ENCODE peak calls at places on chromosomes 11 and 22, in five cellular contexts. G is sigmoid colon, O is heart left ventricle, Q is A549, Y is Peyer's patch. J is an unnamed sample. For H3K4me1, the result is how much of the 10 kb centered on the place peaks cover.

GRCh38 chr22:17086750-17087149 is 1.9 kb downstream of the IL17RA start:
- DNase-seq in Y (peak), Q (no peak), O (no peak), G (peak), J (no peak)

GRCh38 chr11:92703431-92703830 is 266.0 kb upstream of the MTNR1B start:
- DNase-seq in O (no peak), Q (no peak), Y (no peak), G (no peak), J (no peak)

GRCh38 chr22:49308300-49308699 is 519.4 kb downstream of the BRD1 start:
- DNase-seq in Q (no peak), Y (peak), G (peak), O (no peak), J (peak)

GRCh38 chr11:2587132-2587930 is 112.5 kb downstream of the KCNQ1OT1 start:
- DNase-seq in G (peak), O (peak), Q (no peak), Y (peak), J (peak)

GRCh38 chr11:74004694-74005615 is 3.9 kb downstream of the UCP3 start:
- DNase-seq in Q (no peak), Y (peak), G (peak), O (no peak), J (no peak)

GRCh38 chr22:50216161-50216683 is 15.4 kb downstream of the SELENOO start:
- DNase-seq in Q (no peak), Y (no peak), G (peak), O (no peak), J (no peak)

GRCh38 chr22:30830907-30831306 is 136.2 kb downstream of the OSBP2 start:
- DNase-seq in Q (peak), G (no peak), O (peak), Y (peak), J (no peak)

GRCh38 chr11:66727883-66728759 is 895 bp downstream of the SPTBN2 start:
- DNase-seq in Q (no peak), G (peak), Y (no peak), O (no peak), J (no peak)

GRCh38 chr11:130439160-130439519 is 9.3 kb upstream of the ADAMTS15 start:
- DNase-seq in Y (no peak), Q (no peak), O (no peak), G (no peak), J (no peak)

GRCh38 chr11:119794141-119794665 is 65.2 kb upstream of the NECTIN1 start:
- DNase-seq in G (no peak), Y (no peak), O (no peak), Q (no peak), J (no peak)

GRCh38 chr11:73875840-73876239 is 806 bp downstream of the COA4 start:
- DNase-seq in Y (no peak), G (no peak), Q (no peak), O (no peak), J (no peak)

GRCh38 chr11:72927380-72927779 is 113.2 kb downstream of the ATG16L2 start:
- DNase-seq in O (no peak), Q (no peak), G (no peak), Y (no peak), J (no peak)

GRCh38 chr11:67177399-67178281 is 58.6 kb downstream of the KDM2A start:
- DNase-seq in O (no peak), Q (no peak), G (no peak), Y (no peak), J (no peak)

GRCh38 chr22:33577862-33578411 is 342.3 kb downstream of the LARGE1 start:
- DNase-seq in O (no peak), G (no peak), Q (peak), Y (no peak), J (no peak)

GRCh38 chr11:61732705-61733104 is 19.7 kb upstream of the MYRF start:
- DNase-seq in Q (no peak), Y (no peak), G (no peak), O (no peak), J (no peak)

GRCh38 chr22:25729595-25729994 is 12.4 kb upstream of the MYO18B start:
- DNase-seq in G (no peak), Y (peak), O (no peak), Q (no peak), J (no peak)

GRCh38 chr11:8767466-8768142 is 85.0 kb downstream of the RPL27A start:
- DNase-seq in Y (no peak), G (no peak), O (no peak), Q (no peak), J (no peak)

GRCh38 chr11:61598886-61599868 is 18.3 kb upstream of the SYT7 start:
- DNase-seq in G (peak), Y (no peak), Q (no peak), O (peak), J (peak)

GRCh38 chr11:80241766-80242165 is 800.9 kb upstream of the TENM4 start:
- DNase-seq in Q (no peak), O (no peak), Y (no peak), G (no peak), J (no peak)

GRCh38 chr11:64789331-64790204 is 11.2 kb upstream of the SF1 start:
- DNase-seq in G (peak), Y (no peak), Q (no peak), O (no peak), J (no peak)

GRCh38 chr11:61972112-61972795 is 4.8 kb upstream of the FTH1 start:
- DNase-seq in Q (no peak), O (no peak), G (no peak), Y (peak), J (no peak)

GRCh38 chr11:2299773-2300172 is 1.9 kb downstream of the C11orf21 start:
- DNase-seq in Y (no peak), O (no peak), G (no peak), Q (no peak), J (no peak)

GRCh38 chr11:36436084-36436483 is 74.0 kb downstream of the TRAF6 start:
- DNase-seq in Y (no peak), Q (no peak), O (no peak), G (no peak), J (peak)

GRCh38 chr11:95442531-95443050 is 211.6 kb upstream of the SESN3 start:
- DNase-seq in Q (no peak), G (no peak), O (no peak), Y (no peak), J (no peak)

GRCh38 chr22:46453829-46454220 is 83.6 kb downstream of the CELSR1 start:
- DNase-seq in O (no peak), G (no peak), Y (no peak), Q (no peak), J (no peak)

GRCh38 chr22:46777609-46777970 is 15.1 kb downstream of the TBC1D22A start:
- DNase-seq in G (no peak), O (peak), Q (no peak), Y (peak), J (no peak)

GRCh38 chr11:92382311-92382710 is 157.7 kb downstream of the FAT3 start:
- DNase-seq in G (no peak), Q (no peak), O (no peak), Y (no peak), J (no peak)

GRCh38 chr11:96168623-96169022 is 174.4 kb downstream of the MAML2 start:
- DNase-seq in O (peak), Q (peak), G (peak), Y (peak), J (peak)

GRCh38 chr11:2263724-2264360 is 6.5 kb downstream of the ASCL2 start:
- DNase-seq in Y (no peak), Q (no peak), O (no peak), G (no peak), J (peak)

GRCh38 chr11:48142886-48143285 is 73.7 kb upstream of the OR4B1 start:
- DNase-seq in G (no peak), Y (no peak), O (no peak), Q (no peak), J (no peak)

GRCh38 chr11:13679768-13680167 is 11.3 kb downstream of the FAR1 start:
- DNase-seq in G (no peak), Q (no peak), Y (no peak), O (no peak), J (no peak)

GRCh38 chr22:17057959-17058814 is 26.6 kb upstream of the IL17RA start:
- DNase-seq in G (peak), Q (peak), O (peak), Y (peak), J (peak)

GRCh38 chr22:33405194-33405593 is 347.0 kb upstream of the SYN3 start:
- DNase-seq in Q (no peak), Y (no peak), G (no peak), O (peak), J (no peak)

GRCh38 chr11:17366491-17366890 is 14.9 kb downstream of the NCR3LG1 start:
- DNase-seq in Q (no peak), O (no peak), G (no peak), Y (no peak), J (no peak)

GRCh38 chr11:1055990-1056771 is 18.5 kb upstream of the MUC2 start:
- DNase-seq in G (peak), Y (peak), Q (no peak), O (peak), J (no peak)

GRCh38 chr22:49928571-49929552 is 10.4 kb downstream of the CRELD2 start:
- DNase-seq in G (no peak), Y (peak), O (no peak), Q (no peak), J (no peak)

DNA sequence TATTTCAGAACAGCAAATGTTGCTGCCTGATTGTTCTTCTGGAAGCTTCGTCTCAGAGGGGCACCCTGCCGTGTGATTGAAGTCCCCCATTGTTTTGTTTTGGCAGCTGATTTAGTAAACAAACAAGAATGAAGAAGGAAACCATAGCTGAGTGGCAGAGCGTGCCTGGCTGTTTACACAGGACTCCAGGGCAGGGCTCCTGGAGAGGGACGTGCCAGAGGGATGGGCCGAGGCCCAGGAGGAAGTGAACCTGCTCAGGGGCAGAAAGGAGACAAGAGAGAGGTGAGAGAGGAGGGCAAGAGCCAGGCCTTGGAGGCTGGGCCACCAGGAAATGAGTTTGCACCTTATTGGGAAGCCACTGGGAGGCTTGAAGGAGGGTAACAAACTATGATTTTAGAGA is 85.5 kb upstream of the B3GAT1 start:
- DNase-seq in Y (peak), O (no peak), G (peak), Q (no peak), J (no peak)
- TF ChIP-seq POLR2A in Y (no peak), O (no peak), G (no peak), Q (no peak), J (no peak)

DNA sequence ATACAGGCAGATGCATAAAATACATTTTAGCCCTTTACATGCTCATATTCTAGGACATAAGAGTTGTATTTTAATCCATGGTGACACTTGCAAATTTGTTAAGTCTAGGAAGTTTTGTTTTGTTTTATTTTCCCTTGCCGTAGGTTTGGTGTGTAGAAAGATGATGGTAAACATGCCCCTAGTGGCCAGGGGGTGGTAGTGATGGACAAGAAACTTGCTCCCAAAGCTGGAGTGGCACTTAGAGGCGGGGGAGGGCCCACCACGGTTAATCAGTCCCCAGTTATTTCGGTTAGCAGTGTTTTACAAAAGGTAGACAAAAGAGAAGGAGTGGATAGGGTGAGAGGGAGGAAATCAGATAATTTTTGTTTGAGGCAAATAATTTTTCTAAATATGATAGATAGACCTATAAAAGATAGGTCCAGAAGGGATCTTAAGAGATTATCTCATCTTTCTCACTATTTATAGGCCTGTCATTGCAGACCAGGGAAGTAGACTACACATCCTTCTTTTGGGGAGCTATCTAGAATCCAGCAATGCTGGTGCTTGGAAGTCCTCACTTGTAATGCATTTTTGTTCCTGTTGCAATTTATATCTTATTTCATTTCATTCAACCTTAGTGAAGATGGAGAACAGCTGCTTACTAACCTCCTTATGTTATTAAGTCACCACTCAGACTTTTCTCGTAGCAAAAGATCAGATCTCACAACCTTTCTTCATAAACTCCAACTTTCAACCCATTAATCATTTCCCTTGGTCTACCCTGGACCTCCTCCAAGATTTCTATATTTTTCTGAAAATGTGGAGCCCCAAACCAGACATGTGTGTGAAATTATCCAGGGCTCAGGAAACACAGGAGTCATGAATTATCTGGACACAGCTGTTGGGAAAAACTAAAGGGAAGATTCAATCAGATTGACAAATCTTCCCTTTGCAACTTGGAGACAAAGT is 5.9 kb upstream of the BDNF start:
- DNase-seq in O (no peak), Y (no peak), Q (peak), G (no peak), J (peak)
- H3K4me1 ChIP-seq in O (under half), Y (under half), Q (under half), G (under half), J (under half)

GRCh38 chr22:43434601-43435311 is 22.9 kb downstream of the MPPED1 start:
- DNase-seq in O (no peak), G (peak), Y (no peak), Q (no peak), J (no peak)
- TF ChIP-seq POLR2A in O (no peak), G (no peak), Y (no peak), Q (no peak), J (no peak)

GRCh38 chr22:35918466-35918865 is 110.2 kb downstream of the RBFOX2 start:
- DNase-seq in Y (no peak), O (no peak), Q (no peak), G (no peak), J (no peak)

GRCh38 chr22:35928273-35928798 is 100.3 kb downstream of the RBFOX2 start:
- DNase-seq in O (no peak), Y (no peak), Q (no peak), G (no peak), J (no peak)

GRCh38 chr22:35919002-35919542 is 109.6 kb downstream of the RBFOX2 start:
- DNase-seq in O (no peak), Q (no peak), Y (no peak), G (no peak), J (no peak)

GRCh38 chr22:35921777-35922176 is 106.8 kb downstream of the RBFOX2 start:
- DNase-seq in G (peak), Q (peak), Y (peak), O (peak), J (peak)

GRCh38 chr22:35923026-35923425 is 105.6 kb downstream of the RBFOX2 start:
- DNase-seq in Q (no peak), G (no peak), Y (no peak), O (no peak), J (no peak)
- H3K4me1 ChIP-seq in Q (under half), G (half or more), Y (under half), O (under half), J (under half)

GRCh38 chr11:71453021-71453910 is at the start of gene NADSYN1:
- DNase-seq in G (peak), O (peak), Y (peak), Q (peak), J (peak)
- TF ChIP-seq POLR2A in G (peak), O (peak), Y (peak), Q (peak), J (no peak)

GRCh38 chr11:10805741-10806140 is 3.0 kb downstream of the EIF4G2 start:
- DNase-seq in Y (no peak), G (no peak), O (no peak), Q (no peak), J (no peak)
- H3K4me1 ChIP-seq in Y (under half), G (under half), O (under half), Q (half or more), J (under half)

GRCh38 chr22:40637181-40638150 is 947 bp upstream of the MRTFA start:
- DNase-seq in Y (peak), Q (no peak), G (peak), O (peak), J (peak)
- TF ChIP-seq POLR2A in Y (no peak), Q (no peak), G (no peak), O (no peak), J (no peak)

DNA sequence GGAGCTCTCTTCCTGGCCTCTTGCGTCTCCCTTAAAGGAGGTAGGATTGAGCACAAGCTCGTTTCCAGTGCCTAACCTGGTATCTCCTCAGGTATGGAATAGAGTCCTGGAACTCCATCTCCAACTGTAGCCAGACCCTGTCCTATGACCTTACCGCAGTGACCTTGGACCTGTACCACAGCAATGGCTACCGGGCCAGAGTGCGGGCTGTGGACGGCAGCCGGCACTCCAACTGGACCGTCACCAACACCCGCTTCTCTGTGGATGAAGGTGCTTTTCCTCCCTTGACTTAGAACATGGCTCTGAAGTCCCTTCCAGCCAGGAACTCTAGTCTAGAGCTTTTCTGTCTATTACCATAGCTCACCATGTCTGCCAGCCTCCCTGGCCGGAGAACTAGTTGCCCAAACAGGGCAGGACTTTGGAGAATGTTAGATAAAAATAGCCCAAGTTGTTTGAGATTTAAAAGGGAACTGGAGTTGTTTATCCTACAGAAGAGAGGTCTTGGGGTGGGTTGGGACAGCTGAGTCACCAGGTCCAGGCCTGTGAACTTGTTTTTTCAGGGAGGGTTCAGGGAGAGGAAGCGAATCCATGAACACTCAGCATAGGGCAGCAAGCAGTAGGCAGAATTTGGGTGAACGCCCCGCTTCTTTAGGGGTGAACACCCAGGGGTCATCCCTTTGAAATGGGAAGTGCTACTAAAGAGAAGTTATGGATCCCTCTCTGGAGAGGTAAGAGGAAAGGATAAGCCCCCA is 3.3 kb downstream of the IL10RA start:
- DNase-seq in Q (no peak), Y (no peak), G (peak), O (peak), J (no peak)
- H3K4me1 ChIP-seq in Q (under half), Y (under half), G (under half), O (under half), J (under half)